ENCODE peak calls at places on chromosomes 3 and 15, in seven cellular contexts. Y is RPMI8226, H is M059J, X is right cardiac atrium, G is nephron progenitor cell, S is body of pancreas, D is DMS79 treated with DMSO at 0.1 percent for 48 hours. W is an unnamed sample.
A peak's percentile ranks its signal among the peaks of the same experiment; 100 is the strongest.

GRCh38 chr15:57743424-57743823 is 36.9 kb downstream of the POLR2M start:
- DNase-seq in Y (peak; percentile 30), S (no peak), X (no peak), H (peak; percentile 37), D (no peak), G (no peak), W (no peak)

GRCh38 chr3:31043184-31043819 is 148.8 kb upstream of the GADL1 start:
- DNase-seq in H (peak; percentile 76), X (no peak), D (no peak), S (no peak), Y (no peak), G (no peak), W (no peak)

GRCh38 chr3:177753498-177754155 is 556.3 kb upstream of the TBL1XR1 start:
- DNase-seq in X (peak; percentile 81), G (no peak), S (no peak), Y (no peak), H (peak; percentile 74), D (no peak), W (peak; percentile 32)

GRCh38 chr15:60798821-60799220 is 319.9 kb upstream of the ICE2 start:
- DNase-seq in D (no peak), G (no peak), S (no peak), Y (no peak), H (peak; percentile 1), X (no peak), W (no peak)

GRCh38 chr3:127840671-127841070 is 18.4 kb upstream of the MGLL start:
- DNase-seq in D (no peak), G (no peak), X (no peak), Y (no peak), H (no peak), S (no peak), W (no peak)

GRCh38 chr3:195083659-195084058 is 187.3 kb downstream of the XXYLT1 start:
- DNase-seq in Y (no peak), H (no peak), G (no peak), S (no peak), D (no peak), X (peak; percentile 8), W (no peak)

GRCh38 chr3:11186318-11186692 is 32.0 kb downstream of the HRH1 start:
- DNase-seq in X (no peak), G (no peak), S (no peak), H (peak; percentile 51), D (no peak), Y (no peak), W (no peak)

GRCh38 chr3:168575750-168576149 is 480.0 kb upstream of the GOLIM4 start:
- DNase-seq in S (no peak), G (no peak), H (no peak), D (no peak), X (no peak), Y (no peak), W (no peak)

GRCh38 chr3:28286595-28286994 is 45.2 kb downstream of the CMC1 start:
- DNase-seq in Y (peak; percentile 20), X (no peak), D (no peak), S (no peak), G (no peak), H (peak; percentile 36), W (no peak)

GRCh38 chr3:74897006-74897405 is 282.5 kb upstream of the CNTN3 start:
- DNase-seq in X (no peak), D (no peak), G (no peak), Y (no peak), H (no peak), S (no peak), W (no peak)

GRCh38 chr15:41462396-41462795 is 31.3 kb upstream of the ITPKA start:
- DNase-seq in Y (no peak), X (no peak), G (no peak), H (peak; percentile 20), D (no peak), S (no peak), W (no peak)

GRCh38 chr15:22956257-22956979 is 23.8 kb downstream of the CYFIP1 start:
- DNase-seq in D (no peak), G (no peak), Y (no peak), S (no peak), H (no peak), X (peak; percentile 84), W (no peak)

GRCh38 chr15:66879511-66879910 is 177.5 kb downstream of the SMAD6 start:
- DNase-seq in S (no peak), G (no peak), X (no peak), H (no peak), Y (no peak), D (no peak), W (no peak)

GRCh38 chr3:17050051-17050450 is 165.3 kb downstream of the PLCL2 start:
- DNase-seq in H (no peak), X (no peak), G (no peak), Y (no peak), S (no peak), D (no peak), W (no peak)

GRCh38 chr3:172096881-172097420 is 57.6 kb downstream of the FNDC3B start:
- DNase-seq in S (peak; percentile 34), H (peak; percentile 93), Y (peak; percentile 63), X (no peak), G (no peak), D (no peak), W (no peak)

GRCh38 chr3:66824450-66824849 is 173.7 kb upstream of the KBTBD8 start:
- DNase-seq in H (no peak), S (no peak), Y (no peak), X (no peak), D (no peak), G (no peak), W (no peak)

GRCh38 chr15:24068102-24068501 is 381.0 kb upstream of the NDN start:
- DNase-seq in D (no peak), G (no peak), H (no peak), X (no peak), Y (no peak), S (peak; percentile 66), W (peak; percentile 29)

GRCh38 chr15:66862878-66863335 is 160.9 kb downstream of the SMAD6 start:
- DNase-seq in G (peak; percentile 88), X (peak; percentile 92), S (peak; percentile 81), D (no peak), H (peak; percentile 82), Y (peak; percentile 85), W (peak; percentile 89)

GRCh38 chr15:84001037-84001436 is 234.5 kb upstream of the GOLGA6L4 start:
- DNase-seq in D (no peak), S (no peak), G (no peak), Y (no peak), H (no peak), X (no peak), W (no peak)

GRCh38 chr3:116394365-116394764 is 50.9 kb downstream of the LSAMP start:
- DNase-seq in H (no peak), G (no peak), Y (no peak), X (no peak), D (peak; percentile 64), S (no peak), W (no peak)

GRCh38 chr15:78906310-78906608 is 33.6 kb downstream of the MORF4L1 start:
- DNase-seq in Y (no peak), G (no peak), S (peak; percentile 66), X (no peak), H (peak; percentile 85), D (peak; percentile 64), W (peak; percentile 90)

GRCh38 chr3:136276049-136276755 is 26.1 kb downstream of the PCCB start:
- DNase-seq in Y (peak; percentile 32), S (no peak), D (no peak), X (no peak), H (no peak), G (no peak), W (no peak)

GRCh38 chr3:184338538-184338945 is 1.1 kb downstream of the FAM131A start:
- DNase-seq in G (peak; percentile 81), H (no peak), Y (no peak), D (peak; percentile 89), X (peak; percentile 96), S (peak; percentile 50), W (peak; percentile 41)

GRCh38 chr15:55555089-55555488 is 33.1 kb downstream of the PYGO1 start:
- DNase-seq in D (no peak), G (no peak), S (no peak), H (peak; percentile 27), X (no peak), Y (no peak), W (no peak)

GRCh38 chr3:53730565-53730964 is 115.7 kb downstream of the CHDH start:
- DNase-seq in S (no peak), H (peak; percentile 12), X (peak; percentile 85), G (no peak), Y (no peak), D (peak; percentile 42), W (peak; percentile 79)

GRCh38 chr15:94168250-94168649 is 63.1 kb upstream of the MCTP2 start:
- DNase-seq in H (no peak), S (no peak), Y (no peak), X (no peak), D (no peak), G (no peak), W (no peak)

GRCh38 chr3:148654433-148654832 is 43.3 kb upstream of the AGTR1 start:
- DNase-seq in H (no peak), G (no peak), X (no peak), S (no peak), D (no peak), Y (no peak), W (no peak)

GRCh38 chr3:126352476-126353454 is 4.4 kb downstream of the KLF15 start:
- DNase-seq in Y (no peak), D (no peak), X (no peak), S (peak; percentile 15), G (no peak), H (no peak), W (no peak)

GRCh38 chr3:134911611-134912604 is 116.8 kb downstream of the EPHB1 start:
- DNase-seq in S (no peak), D (peak; percentile 99), G (no peak), Y (no peak), H (peak; percentile 64), X (no peak), W (no peak)

W was measured in thyroid gland.